ENCODE peak calls at places on chromosomes 16 and 17, in ten cellular contexts. B is transverse colon; R is uterus; H is kidney; N is adrenal gland; K is pancreas; F is CD4-positive, alpha-beta memory T cell; U is ascending aorta; L is cardiac muscle cell; T is NB4. A is an unnamed sample.

GRCh38 chr17:57174591-57174990 is 81.7 kb upstream of the MSI2 start:
- DNase-seq in L (no peak), T (no peak), K (no peak), F (no peak), B (no peak), N (no peak), H (no peak), U (no peak), R (no peak), A (no peak)

GRCh38 chr16:16143941-16144340 is 79.4 kb downstream of the ABCC6 start:
- DNase-seq in L (no peak), F (no peak), N (no peak), U (no peak), H (no peak), T (no peak), K (no peak), R (no peak), B (no peak), A (no peak)

GRCh38 chr17:32917842-32918241 is 10.1 kb upstream of the TMEM98 start:
- DNase-seq in B (no peak), U (no peak), L (no peak), F (no peak), T (no peak), R (no peak), K (no peak), H (no peak), N (no peak), A (no peak)

GRCh38 chr16:48526058-48526957 is 83.7 kb downstream of the N4BP1 start:
- DNase-seq in N (no peak), H (peak; percentile 49), K (no peak), U (peak; percentile 58), F (no peak), R (no peak), L (no peak), T (no peak), B (peak; percentile 81), A (peak; percentile 72)

GRCh38 chr17:49548051-49548505 is 27.6 kb upstream of the NXPH3 start:
- DNase-seq in F (no peak), H (peak; percentile 64), N (no peak), T (no peak), K (peak; percentile 44), L (no peak), U (peak; percentile 56), B (no peak), R (no peak), A (no peak)

GRCh38 chr17:73838815-73839214 is 194.6 kb upstream of the SDK2 start:
- DNase-seq in U (no peak), L (no peak), K (no peak), H (no peak), F (no peak), T (no peak), R (no peak), N (no peak), B (no peak), A (no peak)

GRCh38 chr17:7477392-7478275 is 1.8 kb downstream of the ZBTB4 start:
- DNase-seq in R (no peak), F (no peak), T (no peak), B (peak; percentile 28), L (peak; percentile 84), N (peak; percentile 75), H (peak; percentile 87), U (no peak), K (peak; percentile 67), A (no peak)

GRCh38 chr17:49016775-49017463 is 19.7 kb downstream of the IGF2BP1 start:
- DNase-seq in L (peak; percentile 33), F (no peak), R (peak; percentile 37), H (peak; percentile 92), T (no peak), K (no peak), U (no peak), N (peak; percentile 76), B (peak; percentile 42), A (no peak)

DNA sequence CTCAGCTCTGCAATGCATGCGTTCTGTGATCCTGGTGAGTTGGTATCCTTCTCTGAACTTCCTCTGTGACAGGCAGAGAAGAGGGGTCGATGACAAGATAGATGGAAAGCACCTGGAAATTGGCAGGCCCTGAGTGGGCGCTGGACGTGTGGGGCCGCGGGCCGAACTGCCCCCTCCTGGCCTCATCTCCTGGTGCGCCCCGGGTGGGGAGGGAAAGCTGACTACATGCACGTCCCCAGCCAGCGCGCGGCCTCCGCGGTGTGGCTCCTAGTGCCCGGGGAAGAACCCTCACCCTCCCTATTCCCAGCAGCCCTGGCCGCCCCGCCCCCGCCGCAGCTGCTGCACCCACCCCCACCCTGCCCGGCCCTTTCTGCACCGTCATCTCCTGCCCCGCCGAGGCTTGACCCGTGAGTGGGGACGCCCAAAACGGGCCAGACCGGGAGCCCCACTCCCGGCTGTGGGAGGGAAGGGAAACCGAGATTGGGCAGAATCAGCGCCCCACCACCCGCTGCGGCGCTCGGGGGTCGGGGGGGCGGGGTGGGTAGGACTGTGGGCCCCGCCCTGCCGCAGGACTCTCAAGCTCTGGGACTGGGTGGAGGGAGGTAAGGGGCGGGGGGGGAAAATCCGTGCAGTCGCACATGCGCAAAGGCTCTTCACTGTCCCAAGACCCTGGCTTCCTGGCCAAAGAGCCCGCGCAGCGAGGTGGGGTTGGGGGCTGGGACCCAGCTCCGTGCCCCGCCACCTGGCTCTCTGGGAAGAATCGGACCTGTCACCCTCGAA is at the start of gene NOL3:
- DNase-seq in L (peak; percentile 80), T (peak; percentile 71), U (peak; percentile 93), H (peak; percentile 95), R (peak; percentile 80), B (peak; percentile 88), N (peak; percentile 90), K (peak; percentile 92), F (no peak), A (no peak)
- H3K4me3 ChIP-seq in L (peak within 1 kb of the TSS; percentile 37), T (peak within 1 kb of the TSS; percentile 28), U (peak within 1 kb of the TSS; percentile 57), H (peak within 1 kb of the TSS; percentile 47), R (peak within 1 kb of the TSS; percentile 45), B (peak within 1 kb of the TSS; percentile 45), N (peak within 1 kb of the TSS; percentile 40), K (peak within 1 kb of the TSS; percentile 49), F (peak within 1 kb of the TSS; percentile 27), A (peak within 1 kb of the TSS; percentile 38)

DNA sequence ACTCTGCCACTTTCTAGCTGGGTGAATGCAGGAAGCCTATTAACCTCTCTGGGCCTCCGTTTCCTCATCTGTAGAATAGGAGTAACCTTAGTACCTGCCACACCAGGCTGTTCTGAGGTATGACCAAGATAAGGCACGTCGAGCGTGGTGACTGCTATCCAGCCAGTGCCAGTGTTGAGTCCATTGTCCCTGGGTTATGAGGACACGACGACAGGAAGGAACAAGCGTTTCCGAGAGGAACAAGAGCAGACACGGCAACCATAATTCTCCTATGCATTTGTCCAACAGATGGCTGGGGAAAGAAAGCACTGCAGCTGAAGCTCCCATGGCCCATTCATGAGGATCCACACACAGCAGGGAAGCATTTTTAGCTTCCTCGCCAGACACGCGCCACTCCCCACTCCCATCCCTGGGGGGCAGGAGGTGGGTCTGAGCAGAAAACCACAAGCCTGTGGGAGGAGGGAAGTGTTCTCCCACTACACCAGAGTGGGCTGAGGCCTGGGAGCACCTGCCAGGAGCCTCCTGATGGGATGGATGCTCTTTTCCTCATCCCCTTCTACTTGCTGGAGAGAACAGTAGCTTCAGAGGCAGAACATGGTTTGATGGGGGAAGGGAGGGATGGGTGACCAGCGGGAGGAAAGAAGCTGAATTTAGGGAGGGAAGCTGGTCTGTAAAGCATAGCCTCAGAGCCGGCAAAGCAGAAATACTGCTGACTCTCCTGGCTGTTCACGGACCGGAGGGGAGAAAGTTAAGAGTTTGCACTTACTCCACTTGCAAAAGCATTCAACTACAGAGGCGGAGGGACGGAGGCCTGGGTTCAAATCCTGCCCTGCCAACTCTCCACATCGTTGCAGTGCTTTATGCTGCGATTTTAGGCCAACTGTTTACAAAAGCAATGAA is 2.7 kb downstream of the COTL1 start:
- DNase-seq in L (no peak), T (peak; percentile 49), B (no peak), H (peak; percentile 45), N (no peak), R (no peak), K (no peak), U (no peak), F (no peak), A (no peak)
- H3K4me3 ChIP-seq in L (no peak overlapping the region), T (no peak overlapping the region), B (no peak overlapping the region), H (peak overlapping the region; percentile 1), N (no peak overlapping the region), R (no peak overlapping the region), K (no peak overlapping the region), U (no peak overlapping the region), F (peak overlapping the region; percentile 48), A (no peak overlapping the region)

GRCh38 chr17:79794659-79795511 is 2.0 kb downstream of the CBX8 start:
- DNase-seq in T (no peak), B (no peak), K (peak; percentile 60), R (no peak), H (peak; percentile 83), U (no peak), L (no peak), F (no peak), N (no peak), A (no peak)

GRCh38 chr17:79795795-79796569 is 895 bp downstream of the CBX8 start:
- DNase-seq in B (no peak), F (no peak), U (no peak), L (no peak), R (no peak), N (peak; percentile 27), K (no peak), H (no peak), T (peak; percentile 66), A (no peak)

GRCh38 chr17:79792371-79792871 is 4.5 kb downstream of the CBX8 start:
- DNase-seq in U (no peak), R (no peak), F (no peak), T (no peak), L (no peak), B (no peak), K (no peak), H (peak; percentile 58), N (no peak), A (no peak)

GRCh38 chr17:79792984-79793923 is 3.6 kb downstream of the CBX8 start:
- DNase-seq in L (no peak), B (no peak), T (no peak), U (no peak), R (no peak), H (peak; percentile 81), K (peak; percentile 60), N (no peak), F (no peak), A (no peak)

GRCh38 chr17:79793924-79794304 is 3.0 kb downstream of the CBX8 start:
- DNase-seq in T (no peak), L (peak; percentile 78), N (no peak), B (no peak), R (no peak), H (no peak), F (no peak), U (no peak), K (no peak), A (peak; percentile 64)
- H3K4me3 ChIP-seq in T (no peak overlapping the region), L (peak overlapping the region; percentile 21), N (no peak overlapping the region), B (no peak overlapping the region), R (no peak overlapping the region), H (no peak overlapping the region), F (no peak overlapping the region), U (no peak overlapping the region), K (no peak overlapping the region), A (no peak overlapping the region)

GRCh38 chr17:75086496-75087181 is 1.1 kb upstream of the SLC16A5 start:
- DNase-seq in F (no peak), N (no peak), R (no peak), B (peak; percentile 66), U (no peak), T (no peak), K (no peak), L (no peak), H (no peak), A (no peak)

GRCh38 chr17:75088902-75089417 is 1.2 kb downstream of the SLC16A5 start:
- DNase-seq in B (peak; percentile 50), L (no peak), U (no peak), T (peak; percentile 51), R (no peak), N (no peak), F (no peak), K (no peak), H (no peak), A (peak; percentile 34)

GRCh38 chr17:75087182-75087557 is 584 bp upstream of the SLC16A5 start:
- DNase-seq in U (no peak), T (no peak), R (no peak), N (no peak), L (no peak), H (no peak), K (no peak), F (no peak), B (no peak), A (no peak)

GRCh38 chr17:75087558-75088453 is at the start of gene SLC16A5:
- DNase-seq in L (peak; percentile 87), U (peak; percentile 86), B (peak; percentile 94), T (peak; percentile 92), H (peak; percentile 97), F (peak; percentile 44), R (peak; percentile 91), N (peak; percentile 71), K (peak; percentile 80), A (no peak)

DNA sequence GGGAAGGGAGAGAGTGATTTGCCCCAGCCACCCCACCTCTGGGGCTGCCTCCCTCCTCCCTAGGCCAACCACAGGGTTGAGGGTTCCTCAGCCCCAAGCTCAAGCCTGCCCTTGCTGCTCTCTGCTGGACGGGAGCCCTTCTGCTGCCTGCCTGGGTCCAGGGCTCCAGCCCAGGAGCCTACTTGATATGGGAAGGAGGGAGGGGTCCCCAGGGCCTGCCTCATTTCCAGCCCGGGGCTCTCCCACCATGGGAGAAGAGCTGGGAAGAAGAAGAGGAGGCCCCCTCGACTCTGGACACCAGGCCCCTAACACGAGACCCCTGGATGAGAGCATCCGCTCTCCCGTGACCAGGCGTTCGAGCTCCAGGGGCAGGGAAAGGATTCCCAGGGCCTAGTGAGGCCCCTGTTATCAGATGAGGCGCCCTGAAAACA is 726 bp downstream of the SLC16A5 start:
- DNase-seq in U (no peak), H (no peak), F (no peak), B (peak; percentile 31), K (no peak), N (no peak), L (no peak), T (peak; percentile 36), R (no peak), A (no peak)
- H3K4me3 ChIP-seq in U (peak overlapping the region; percentile 51), H (peak overlapping the region; percentile 70), F (peak overlapping the region; percentile 68), B (peak overlapping the region; percentile 75), K (peak overlapping the region; percentile 35), N (no peak overlapping the region), L (peak overlapping the region; percentile 31), T (peak overlapping the region; percentile 54), R (peak overlapping the region; percentile 51), A (no peak overlapping the region)

A was measured in Karpas-422.